ENCODE peak calls at places on chromosomes 6 and 20, in eight cellular contexts. A is endothelial cell, Z is cardiac fibroblast, Y is HL-60, S is fibroblast of mammary gland, B is AG04450, I is heart right ventricle, V is cardiac muscle cell. U is an unnamed sample.

GRCh38 chr20:4782373-4782772 is 60.7 kb downstream of the PRND start:
- DNase-seq in Y (no peak), B (no peak), I (no peak), S (no peak), V (no peak), Z (no peak), A (no peak), U (no peak)

GRCh38 chr6:45487645-45488044 is 109.9 kb upstream of the SUPT3H start:
- DNase-seq in V (no peak), B (no peak), Z (no peak), S (no peak), Y (no peak), A (no peak), I (no peak), U (no peak)

GRCh38 chr20:44730441-44730840 is 15.2 kb upstream of the KCNK15 start:
- DNase-seq in V (peak; percentile 85), S (peak; percentile 91), I (no peak), A (no peak), B (no peak), Z (peak; percentile 94), Y (no peak), U (no peak)

GRCh38 chr20:43293068-43293786 is 103.5 kb upstream of the PTPRT start:
- DNase-seq in Z (no peak), B (no peak), V (no peak), I (no peak), A (no peak), Y (no peak), S (no peak), U (no peak)

GRCh38 chr6:21022343-21023107 is 488.3 kb downstream of the CDKAL1 start:
- DNase-seq in A (no peak), S (peak; percentile 10), B (peak; percentile 48), V (peak; percentile 87), I (no peak), Y (no peak), Z (peak; percentile 85), U (peak; percentile 3)

GRCh38 chr20:61173966-61174725 is 77.9 kb upstream of the CDH4 start:
- DNase-seq in S (no peak), A (no peak), Z (no peak), B (no peak), V (no peak), Y (no peak), I (no peak), U (no peak)

GRCh38 chr6:99334526-99335127 is 14.8 kb downstream of the FAXC start:
- DNase-seq in I (no peak), B (peak; percentile 11), V (peak; percentile 67), Z (peak; percentile 78), A (peak; percentile 21), S (peak; percentile 63), Y (peak; percentile 47), U (no peak)

GRCh38 chr6:12361042-12361765 is 71.0 kb downstream of the EDN1 start:
- DNase-seq in I (no peak), S (no peak), A (no peak), V (no peak), B (no peak), Y (no peak), Z (no peak), U (no peak)

GRCh38 chr6:104718672-104719071 is 141.0 kb downstream of the HACE1 start:
- DNase-seq in I (no peak), V (no peak), S (no peak), A (no peak), Z (no peak), B (no peak), Y (no peak), U (no peak)

GRCh38 chr6:168158280-168158979 is 79.4 kb upstream of the FRMD1 start:
- DNase-seq in V (no peak), Y (no peak), I (no peak), S (no peak), A (no peak), B (no peak), Z (no peak), U (no peak)

GRCh38 chr6:52504778-52505127 is 72.1 kb downstream of the TRAM2 start:
- DNase-seq in Z (no peak), B (no peak), A (no peak), Y (no peak), S (no peak), I (no peak), V (no peak), U (no peak)

GRCh38 chr6:148747493-148748160 is 797 bp downstream of the UST start:
- DNase-seq in A (peak; percentile 61), B (no peak), S (peak; percentile 20), V (peak; percentile 38), I (peak; percentile 16), Y (no peak), Z (peak; percentile 46), U (peak; percentile 47)

GRCh38 chr6:158256746-158257424 is 55.4 kb upstream of the TULP4 start:
- DNase-seq in B (no peak), I (no peak), V (no peak), S (no peak), A (no peak), Y (no peak), Z (no peak), U (no peak)

GRCh38 chr6:89082439-89082838 is 1.9 kb downstream of the PNRC1 start:
- DNase-seq in Z (peak; percentile 41), B (no peak), V (peak; percentile 60), I (no peak), A (no peak), Y (no peak), S (peak; percentile 45), U (no peak)

GRCh38 chr6:154292066-154292465 is 64.5 kb downstream of the IPCEF1 start:
- DNase-seq in A (no peak), B (no peak), I (no peak), V (no peak), S (no peak), Z (no peak), Y (no peak), U (no peak)

GRCh38 chr6:143744593-143745151 is 66.9 kb downstream of the PHACTR2 start:
- DNase-seq in Y (no peak), B (no peak), Z (peak; percentile 11), A (no peak), I (no peak), V (no peak), S (peak; percentile 39), U (no peak)
- TF ChIP-seq CTCF in Y (no peak), B (no peak), Z (no peak), A (no peak), I (no peak), V (no peak), S (no peak), U (no peak)

GRCh38 chr20:17648782-17649730 is 33.0 kb downstream of the RRBP1 start:
- DNase-seq in I (no peak), B (no peak), A (peak; percentile 18), V (no peak), Y (peak; percentile 59), Z (no peak), S (no peak), U (no peak)
- TF ChIP-seq CTCF in I (peak; percentile 59), B (peak; percentile 35), A (no peak), V (peak; percentile 39), Y (peak; percentile 38), Z (peak; percentile 38), S (peak; percentile 19), U (peak; percentile 57)

DNA sequence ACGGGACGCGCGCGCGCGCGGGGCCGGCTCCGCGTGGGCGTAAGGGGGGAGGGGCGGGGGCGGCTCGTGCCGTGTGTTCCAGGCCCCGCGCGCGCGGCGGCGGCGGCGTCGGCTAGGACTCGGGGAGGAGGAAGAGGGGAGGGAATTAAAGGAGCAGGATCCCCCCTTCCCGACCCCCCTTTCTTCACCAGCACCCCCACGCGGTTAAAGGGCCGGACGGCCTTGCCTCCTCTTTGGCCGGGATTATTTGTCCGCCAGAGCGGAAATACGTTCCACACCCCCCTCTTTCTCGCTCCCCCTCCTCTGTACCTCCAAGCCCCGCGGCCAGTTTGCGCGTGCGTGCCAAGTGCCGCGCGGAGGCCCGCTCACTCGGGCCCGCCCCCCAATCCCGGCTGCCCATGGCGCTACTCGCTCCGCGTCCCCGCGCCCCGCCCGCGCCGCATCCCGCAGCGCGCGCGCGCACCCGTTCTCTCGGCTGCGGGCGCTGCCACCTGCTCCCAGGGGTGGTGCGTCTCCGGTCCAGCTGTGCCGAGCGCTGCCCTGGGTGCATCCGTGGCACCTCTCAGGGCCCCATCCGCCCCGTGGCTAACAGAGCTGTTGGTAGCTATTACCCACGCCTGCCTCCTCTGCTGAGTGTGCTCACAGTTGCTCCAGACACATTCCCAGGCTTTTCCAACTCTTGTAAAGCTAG is at the start of gene ZBTB12:
- DNase-seq in B (peak; percentile 96), A (peak; percentile 71), S (peak; percentile 92), Y (peak; percentile 92), V (peak; percentile 98), I (peak; percentile 91), Z (peak; percentile 94), U (peak; percentile 95)
- TF ChIP-seq CTCF in B (no peak), A (no peak), S (no peak), Y (no peak), V (no peak), I (no peak), Z (no peak), U (no peak)

DNA sequence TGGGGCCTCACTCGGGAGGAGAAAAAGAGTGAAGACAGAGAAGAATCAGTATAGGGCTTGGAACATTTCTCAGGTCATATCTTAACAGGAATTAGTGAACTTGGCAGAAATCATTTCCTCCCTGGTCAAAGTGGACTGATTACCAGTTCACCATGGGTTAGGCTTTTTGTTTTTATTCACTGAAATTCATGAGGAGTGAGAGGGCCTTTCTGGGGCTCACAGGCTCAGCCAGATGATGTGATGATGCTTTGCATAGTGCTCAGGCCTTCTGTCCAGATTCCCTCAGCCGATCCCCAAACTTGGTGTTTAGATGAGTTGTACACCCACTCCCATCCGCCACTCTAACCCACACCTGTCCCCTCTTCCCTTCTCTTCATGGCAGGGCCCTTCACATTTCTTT is 32.5 kb downstream of the SRSF3 start:
- DNase-seq in Z (no peak), Y (no peak), S (no peak), I (no peak), B (no peak), V (peak; percentile 59), A (no peak), U (no peak)
- TF ChIP-seq CTCF in Z (no peak), Y (no peak), S (no peak), I (no peak), B (no peak), V (no peak), A (no peak), U (no peak)

DNA sequence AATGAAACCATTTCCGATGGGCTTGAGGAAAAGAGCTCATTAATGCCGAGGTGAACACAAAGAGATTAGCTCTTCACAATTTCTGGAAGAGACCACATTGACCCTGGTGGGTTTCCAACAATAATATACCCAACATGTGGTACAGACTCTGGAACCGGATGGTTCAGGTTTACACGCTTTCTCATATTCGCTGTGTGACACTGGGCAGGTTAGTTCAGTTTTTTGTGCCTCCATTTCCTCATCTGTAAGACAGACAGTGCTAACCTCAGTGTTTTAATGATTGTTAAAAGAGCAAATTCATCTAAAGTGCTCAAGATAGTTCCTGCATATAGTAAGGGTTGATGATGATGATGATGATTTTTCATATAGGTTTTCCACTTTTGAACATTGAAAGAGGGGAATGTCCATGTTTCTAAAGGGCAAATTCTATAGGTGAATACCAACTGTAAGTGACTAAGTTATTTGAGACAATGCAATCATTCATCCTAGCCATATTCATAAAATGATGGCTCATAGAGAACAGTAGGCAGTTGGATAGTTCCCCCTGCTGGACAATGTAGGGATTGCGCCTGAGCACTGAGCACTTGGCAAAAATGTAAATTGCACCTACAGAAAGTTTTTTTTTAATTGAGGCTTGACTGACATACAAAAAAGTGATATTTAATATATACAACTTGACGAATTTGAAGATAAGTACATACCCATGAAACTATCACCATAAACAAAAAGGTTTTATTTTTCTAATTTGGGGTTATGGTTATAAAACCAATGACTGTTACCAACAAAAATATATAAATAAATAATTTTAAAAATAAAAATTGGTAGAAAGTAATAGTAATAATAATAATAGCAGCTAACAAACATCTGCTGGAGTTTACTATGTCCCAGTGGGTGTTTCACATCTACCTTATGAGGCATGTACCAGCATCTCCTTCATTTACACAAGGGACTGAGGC is 2.1 kb upstream of the PERP start:
- DNase-seq in Y (peak; percentile 49), A (peak; percentile 74), B (peak; percentile 13), V (peak; percentile 81), Z (peak; percentile 87), I (peak; percentile 67), S (peak; percentile 74), U (peak; percentile 72)
- TF ChIP-seq CTCF in Y (peak; percentile 92), A (peak; percentile 96), B (peak; percentile 98), V (peak; percentile 96), Z (peak; percentile 92), I (peak; percentile 98), S (peak; percentile 99), U (peak; percentile 99)